ENCODE peak calls at places on chromosomes 4 and X, in four cellular contexts. M is mesendoderm, G is neuronal stem cell, K is H9. H is an unnamed sample.

GRCh38 chr4:124527364-124527763 is 185.2 kb downstream of the ANKRD50 start:
- DNase-seq in M (no peak), G (no peak), K (no peak), H (no peak)

GRCh38 chrX:66676990-66677389 is 38.1 kb upstream of the EDA2R start:
- DNase-seq in M (no peak), G (no peak), K (no peak), H (no peak)

GRCh38 chr4:181372014-181372413 is 871.2 kb upstream of the TENM3 start:
- DNase-seq in M (peak), G (no peak), K (no peak), H (no peak)

GRCh38 chrX:107168712-107169111 is 37.5 kb downstream of the NUP62CL start:
- DNase-seq in M (peak), G (no peak), K (no peak), H (no peak)

GRCh38 chr4:10296730-10297129 is 160.5 kb downstream of the ZNF518B start:
- DNase-seq in M (peak), G (peak), K (no peak), H (peak)

GRCh38 chr4:177087060-177087459 is 222.6 kb upstream of the NEIL3 start:
- DNase-seq in M (no peak), G (no peak), K (no peak), H (no peak)

GRCh38 chrX:68659385-68659784 is 11.9 kb downstream of the STARD8 start:
- DNase-seq in M (peak), G (no peak), K (no peak), H (no peak)

GRCh38 chr4:76782837-76783236 is 115.1 kb downstream of the SOWAHB start:
- DNase-seq in M (peak), G (no peak), K (no peak), H (peak)

GRCh38 chr4:89788243-89789072 is 48.5 kb downstream of the SNCA start:
- DNase-seq in M (no peak), G (no peak), K (no peak), H (no peak)

GRCh38 chr4:3302164-3302785 is 9.5 kb downstream of the RGS12 start:
- DNase-seq in M (no peak), G (no peak), K (no peak), H (no peak)

GRCh38 chr4:26377352-26378311 is 56.8 kb downstream of the RBPJ start:
- DNase-seq in M (no peak), G (no peak), K (no peak), H (no peak)

GRCh38 chrX:19867938-19868337 is 19.5 kb downstream of the SH3KBP1 start:
- DNase-seq in M (no peak), G (no peak), K (no peak), H (no peak)

GRCh38 chr4:16573744-16574143 is 324.7 kb downstream of the LDB2 start:
- DNase-seq in M (no peak), G (no peak), K (no peak), H (no peak)

GRCh38 chr4:186738421-186738820 is 14.8 kb upstream of the FAT1 start:
- DNase-seq in M (no peak), G (no peak), K (no peak), H (peak)

GRCh38 chr4:186739802-186740434 is 16.3 kb upstream of the FAT1 start:
- DNase-seq in M (no peak), G (no peak), K (no peak), H (no peak)

GRCh38 chr4:186743261-186743660 is 19.6 kb upstream of the FAT1 start:
- DNase-seq in M (no peak), G (no peak), K (no peak), H (peak)

GRCh38 chr4:186739317-186739716 is 15.7 kb upstream of the FAT1 start:
- DNase-seq in M (no peak), G (no peak), K (no peak), H (no peak)

DNA sequence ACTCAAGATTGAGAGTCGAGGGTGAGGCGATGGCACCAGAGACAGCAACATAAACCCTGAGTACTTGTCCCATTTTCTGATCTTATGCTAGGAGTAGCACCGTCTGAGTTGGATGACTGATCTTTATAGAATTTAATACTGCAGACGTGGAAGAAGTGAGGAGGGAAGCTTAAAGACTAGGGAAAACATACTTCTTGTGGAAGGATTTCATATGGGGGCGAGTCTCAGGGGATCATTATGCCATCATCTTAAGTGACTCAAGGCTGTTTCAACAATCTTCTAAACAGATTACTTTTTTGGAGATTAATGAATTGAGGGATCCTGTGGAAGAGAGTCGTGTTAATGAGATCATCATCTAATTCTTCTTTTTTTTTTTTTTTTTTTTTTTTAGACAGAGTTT is 17.2 kb upstream of the FAT1 start:
- DNase-seq in M (no peak), G (no peak), K (no peak), H (no peak)
- H3K4ac ChIP-seq in M (no peak), G (no peak), K (no peak), H (no peak)

DNA sequence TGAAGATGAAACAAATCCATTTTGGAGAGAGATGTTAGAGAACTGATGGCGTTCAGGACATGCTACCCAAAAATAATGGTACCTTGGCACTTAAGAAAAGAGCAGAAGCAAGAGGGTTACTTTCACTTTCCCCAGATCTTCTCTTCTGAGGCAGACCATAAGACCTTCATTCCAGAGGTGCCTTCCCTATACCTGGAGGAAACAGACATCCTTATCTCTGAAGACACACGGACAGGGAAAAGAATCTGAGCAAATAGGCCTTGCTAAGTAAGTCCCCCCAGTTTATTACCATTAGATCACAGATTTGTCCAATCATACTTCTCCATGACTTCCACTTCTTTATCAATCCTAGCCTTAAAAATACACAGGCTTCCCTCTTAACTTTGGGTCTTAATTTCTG is 2.0 kb upstream of the FGF2 start:
- DNase-seq in M (no peak), G (no peak), K (no peak), H (no peak)
- H4K8ac ChIP-seq in M (no peak), G (no peak), K (no peak), H (no peak)

GRCh38 chr4:188107931-188108843 is 1.2 kb downstream of the TRIML2 start:
- DNase-seq in M (peak), G (no peak), K (peak), H (peak)
- H3K18ac ChIP-seq in M (peak), G (no peak), K (peak), H (no peak)

GRCh38 chr4:38523054-38523453 is 140.9 kb upstream of the KLF3 start:
- DNase-seq in M (no peak), G (no peak), K (no peak), H (no peak)
- H3K4ac ChIP-seq in M (no peak), G (no peak), K (no peak), H (no peak)

DNA sequence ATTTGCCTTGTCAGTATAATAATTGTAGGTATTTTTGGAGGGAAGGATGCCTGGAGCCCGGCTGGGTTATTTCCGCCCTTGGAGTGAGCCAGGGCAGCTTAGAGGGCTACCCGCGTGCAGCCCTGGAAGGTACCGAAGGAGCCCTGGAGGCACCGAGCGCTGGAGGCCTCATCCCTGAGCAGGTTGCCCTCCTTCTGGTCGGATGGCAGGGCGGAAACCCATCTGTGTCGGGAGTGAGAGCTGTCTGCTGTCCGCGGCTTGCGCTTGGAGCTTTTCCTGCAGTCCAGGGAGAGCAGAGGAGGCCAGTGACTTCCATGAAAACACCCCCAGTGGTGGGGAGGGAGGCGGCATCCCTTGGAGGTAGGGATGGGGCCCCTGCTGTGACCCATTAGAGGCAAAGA is 122.1 kb downstream of the TBL1X start:
- DNase-seq in M (peak), G (no peak), K (peak), H (no peak)
- H4K8ac ChIP-seq in M (no peak), G (no peak), K (no peak), H (no peak)

DNA sequence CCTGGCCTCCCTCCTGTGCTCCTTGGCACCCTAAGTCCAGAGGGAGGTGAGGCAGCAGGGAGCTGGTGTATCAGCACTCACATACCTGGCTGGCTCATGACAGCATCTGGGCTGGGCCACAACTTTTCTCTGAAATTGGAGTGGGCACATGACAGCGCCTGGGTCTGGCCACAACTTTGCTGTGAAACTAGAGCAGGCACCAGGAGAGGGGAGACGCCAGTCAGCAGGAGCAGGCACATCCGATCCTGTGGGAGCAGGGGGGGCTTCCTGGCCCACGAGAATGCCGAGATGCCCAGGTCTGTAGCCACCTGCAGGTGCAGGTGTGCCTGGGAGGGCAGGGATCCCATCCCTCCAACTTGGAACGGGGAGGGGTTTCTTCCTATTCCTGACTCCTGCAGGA is 69.7 kb upstream of the PPP3CA start:
- DNase-seq in M (no peak), G (no peak), K (peak), H (no peak)
- H3K18ac ChIP-seq in M (no peak), G (peak), K (no peak), H (no peak)

DNA sequence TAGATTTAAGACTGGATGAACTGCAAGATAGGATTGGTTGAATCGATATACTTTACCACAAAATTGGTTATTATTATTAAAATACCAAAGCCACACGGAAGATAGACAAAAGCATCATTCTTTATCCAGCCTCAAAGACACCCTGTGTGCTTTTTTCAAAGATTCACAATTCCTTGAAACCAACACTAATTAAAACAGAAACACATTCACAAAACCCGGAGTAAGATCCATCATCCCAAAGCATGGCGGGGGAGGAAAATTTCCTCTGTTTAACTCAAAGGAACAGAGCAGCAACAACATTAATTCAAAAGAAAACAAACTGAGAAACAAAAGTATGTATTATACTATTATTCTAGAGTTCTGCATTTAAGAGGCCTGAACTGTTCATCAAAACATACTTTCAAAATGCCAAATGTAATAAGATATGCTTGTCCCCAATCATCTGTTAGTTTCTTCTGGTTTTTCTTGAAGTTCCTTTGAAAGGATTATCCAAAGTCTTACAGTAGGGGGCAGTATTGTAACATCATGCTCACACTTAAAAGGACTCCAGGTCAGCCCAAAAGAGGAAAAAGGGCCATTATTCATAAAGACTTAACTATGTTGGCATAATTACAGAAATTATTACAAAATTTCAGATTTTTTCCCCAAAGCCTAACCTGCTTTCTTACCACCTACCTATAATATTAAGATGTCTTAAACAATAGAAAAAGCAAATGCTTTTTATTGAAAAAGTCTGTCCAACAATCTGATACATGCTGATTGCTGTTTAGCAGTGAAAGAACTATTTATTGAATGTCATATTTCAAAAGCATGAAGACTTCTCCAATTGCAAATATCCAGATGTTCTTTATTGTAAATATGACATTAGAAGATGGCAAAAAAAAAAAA is 168.7 kb downstream of the SCFD2 start:
- DNase-seq in M (peak), G (peak), K (no peak), H (no peak)
- H3K4ac ChIP-seq in M (no peak), G (no peak), K (no peak), H (no peak)

GRCh38 chr4:2065106-2065930 is 6.2 kb downstream of the NAT8L start:
- DNase-seq in M (no peak), G (no peak), K (no peak), H (no peak)
- H4K8ac ChIP-seq in M (no peak), G (no peak), K (no peak), H (no peak)

GRCh38 chr4:53717064-53717549 is 125.8 kb upstream of the LNX1 start:
- DNase-seq in M (no peak), G (no peak), K (no peak), H (no peak)

GRCh38 chr4:53722110-53722509 is 130.8 kb upstream of the LNX1 start:
- DNase-seq in M (no peak), G (no peak), K (no peak), H (no peak)

GRCh38 chr4:53716471-53717063 is 125.3 kb upstream of the LNX1 start:
- DNase-seq in M (no peak), G (no peak), K (no peak), H (no peak)

GRCh38 chr4:53720776-53721175 is 129.5 kb upstream of the LNX1 start:
- DNase-seq in M (peak), G (no peak), K (no peak), H (no peak)

GRCh38 chr4:53721276-53721675 is 130.0 kb upstream of the LNX1 start:
- DNase-seq in M (no peak), G (no peak), K (no peak), H (no peak)
- H3K18ac ChIP-seq in M (no peak), G (no peak), K (no peak), H (no peak)